ENCODE peak calls at places on chromosomes 1 and 21, in ten cellular contexts. Z is astrocyte of the spinal cord; B is D341Med; K is kidney glomerular epithelial cell; C is Ammon's horn; P is omental fat pad; N is activated gamma-delta T cell treated with Interleukin-2 at 50 U/mL for 16 hours; M is NCI-H2081; Y is C1 segment of cervical spinal cord; A is CD8-positive, alpha-beta T cell. W is an unnamed sample.

GRCh38 chr1:11653101-11653601 is 1.1 kb downstream of the FBXO2 start:
- DNase-seq in Z (no peak), B (no peak), K (no peak), C (no peak), P (no peak), N (no peak), M (no peak), Y (no peak), A (no peak), W (peak)

GRCh38 chr1:14103878-14104430 is 404.0 kb downstream of the PRDM2 start:
- DNase-seq in Z (no peak), B (no peak), K (no peak), C (no peak), P (no peak), N (no peak), M (no peak), Y (no peak), A (no peak), W (no peak)

GRCh38 chr21:44742418-44743153 is 31.2 kb upstream of the TSPEAR start:
- DNase-seq in Z (no peak), B (peak), K (no peak), C (no peak), P (no peak), N (no peak), M (peak), Y (no peak), A (no peak), W (no peak)

GRCh38 chr21:46227811-46228344 is 696 bp downstream of the LSS start:
- DNase-seq in Z (no peak), B (no peak), K (no peak), C (no peak), P (no peak), N (no peak), M (no peak), Y (no peak), A (no peak), W (no peak)

GRCh38 chr1:228081578-228082259 is 789 bp upstream of the ARF1 start:
- DNase-seq in Z (no peak), B (no peak), K (no peak), C (no peak), P (no peak), N (no peak), M (no peak), Y (no peak), A (no peak), W (no peak)

GRCh38 chr1:150628766-150629114 is 672 bp downstream of the ENSA start:
- DNase-seq in Z (no peak), B (no peak), K (peak), C (no peak), P (no peak), N (no peak), M (no peak), Y (no peak), A (no peak), W (no peak)

GRCh38 chr1:174433451-174433850 is 14.3 kb upstream of the GPR52 start:
- DNase-seq in Z (peak), B (no peak), K (peak), C (no peak), P (no peak), N (no peak), M (no peak), Y (no peak), A (no peak), W (peak)

GRCh38 chr1:108590436-108590835 is 30.5 kb downstream of the EEIG2 start:
- DNase-seq in Z (no peak), B (no peak), K (no peak), C (no peak), P (no peak), N (no peak), M (no peak), Y (no peak), A (no peak), W (no peak)

GRCh38 chr21:37863842-37864241 is 52.4 kb downstream of the KCNJ6 start:
- DNase-seq in Z (peak), B (no peak), K (no peak), C (no peak), P (no peak), N (no peak), M (no peak), Y (no peak), A (no peak), W (no peak)

GRCh38 chr1:167599839-167600581 is 30.0 kb upstream of the RCSD1 start:
- DNase-seq in Z (peak), B (peak), K (peak), C (peak), P (no peak), N (peak), M (no peak), Y (peak), A (peak), W (peak)

GRCh38 chr21:32413697-32414578 is 1.4 kb downstream of the EVA1C start:
- DNase-seq in Z (peak), B (no peak), K (peak), C (peak), P (no peak), N (no peak), M (peak), Y (peak), A (no peak), W (peak)

GRCh38 chr21:44998621-44999427 is 59.0 kb downstream of the SLX9 start:
- DNase-seq in Z (no peak), B (no peak), K (no peak), C (no peak), P (no peak), N (no peak), M (no peak), Y (no peak), A (no peak), W (no peak)

GRCh38 chr1:84957956-84958355 is 39.0 kb downstream of the MCOLN2 start:
- DNase-seq in Z (no peak), B (no peak), K (no peak), C (no peak), P (no peak), N (no peak), M (no peak), Y (no peak), A (no peak), W (no peak)

GRCh38 chr1:187842406-187843165 is 1013.8 kb downstream of the PLA2G4A start:
- DNase-seq in Z (peak), B (peak), K (no peak), C (no peak), P (no peak), N (no peak), M (peak), Y (no peak), A (no peak), W (peak)

GRCh38 chr1:244460195-244460594 is 878 bp upstream of the CATSPERE start:
- DNase-seq in Z (no peak), B (no peak), K (no peak), C (no peak), P (no peak), N (no peak), M (no peak), Y (no peak), A (peak), W (no peak)

GRCh38 chr1:40848530-40849189 is 13.5 kb downstream of the CITED4 start:
- DNase-seq in Z (peak), B (peak), K (peak), C (peak), P (no peak), N (no peak), M (peak), Y (peak), A (no peak), W (peak)

GRCh38 chr1:30706528-30706927 is 16.9 kb downstream of the MATN1 start:
- DNase-seq in Z (no peak), B (no peak), K (no peak), C (peak), P (no peak), N (no peak), M (peak), Y (no peak), A (no peak), W (peak)

GRCh38 chr1:18875107-18875795 is 15.8 kb upstream of the TAS1R2 start:
- DNase-seq in Z (peak), B (peak), K (peak), C (peak), P (peak), N (peak), M (peak), Y (peak), A (peak), W (peak)

GRCh38 chr1:29349871-29350491 is 113.7 kb downstream of the PTPRU start:
- DNase-seq in Z (no peak), B (no peak), K (no peak), C (no peak), P (no peak), N (no peak), M (no peak), Y (no peak), A (no peak), W (no peak)

GRCh38 chr1:247266053-247266452 is 10.2 kb downstream of the VN1R5 start:
- DNase-seq in Z (no peak), B (no peak), K (peak), C (no peak), P (no peak), N (no peak), M (no peak), Y (no peak), A (no peak), W (no peak)

W was measured in renal cortical epithelial cell.